ENCODE peak calls at places on chromosomes 13 and 19, in ten cellular contexts. I, L, J, P, W, S, G, O, B and C are unnamed samples.

GRCh38 chr19:16779539-16780163 is 49.5 kb upstream of the SIN3B start:
- DNase-seq in I (no peak), L (no peak), J (no peak), P (no peak), W (no peak), S (peak), G (no peak), O (no peak), B (peak), C (no peak)

GRCh38 chr19:38441660-38442348 is 8.3 kb downstream of the RYR1 start:
- DNase-seq in I (peak), L (peak), J (no peak), P (no peak), W (peak), S (peak), G (no peak), O (no peak), B (no peak), C (no peak)

GRCh38 chr19:14528419-14529253 is 758 bp upstream of the TECR start:
- DNase-seq in I (no peak), L (no peak), J (no peak), P (no peak), W (no peak), S (peak), G (no peak), O (no peak), B (peak), C (no peak)

GRCh38 chr19:43883864-43884263 is 51.2 kb downstream of the ZNF45 start:
- DNase-seq in I (no peak), L (no peak), J (no peak), P (no peak), W (no peak), S (no peak), G (no peak), O (no peak), B (no peak), C (no peak)

GRCh38 chr19:51012661-51013190 is 6.8 kb downstream of the KLK10 start:
- DNase-seq in I (no peak), L (no peak), J (no peak), P (no peak), W (no peak), S (no peak), G (no peak), O (no peak), B (no peak), C (no peak)

GRCh38 chr19:58568731-58569130 is 4.4 kb downstream of the MZF1 start:
- DNase-seq in I (no peak), L (no peak), J (no peak), P (no peak), W (no peak), S (no peak), G (no peak), O (no peak), B (no peak), C (no peak)

GRCh38 chr19:11699931-11700794 is 38.6 kb downstream of the ZNF823 start:
- DNase-seq in I (no peak), L (no peak), J (no peak), P (no peak), W (peak), S (peak), G (no peak), O (peak), B (peak), C (no peak)

GRCh38 chr19:13882841-13883240 is 5.9 kb downstream of the NANOS3 start:
- DNase-seq in I (no peak), L (no peak), J (no peak), P (no peak), W (no peak), S (no peak), G (no peak), O (no peak), B (no peak), C (no peak)

GRCh38 chr13:20174656-20175405 is 14.0 kb upstream of the GJA3 start:
- DNase-seq in I (peak), L (no peak), J (peak), P (peak), W (no peak), S (peak), G (peak), O (peak), B (peak), C (no peak)

GRCh38 chr19:46355234-46355990 is 8.5 kb downstream of the PPP5C start:
- DNase-seq in I (peak), L (no peak), J (no peak), P (no peak), W (peak), S (no peak), G (no peak), O (no peak), B (no peak), C (no peak)

DNA sequence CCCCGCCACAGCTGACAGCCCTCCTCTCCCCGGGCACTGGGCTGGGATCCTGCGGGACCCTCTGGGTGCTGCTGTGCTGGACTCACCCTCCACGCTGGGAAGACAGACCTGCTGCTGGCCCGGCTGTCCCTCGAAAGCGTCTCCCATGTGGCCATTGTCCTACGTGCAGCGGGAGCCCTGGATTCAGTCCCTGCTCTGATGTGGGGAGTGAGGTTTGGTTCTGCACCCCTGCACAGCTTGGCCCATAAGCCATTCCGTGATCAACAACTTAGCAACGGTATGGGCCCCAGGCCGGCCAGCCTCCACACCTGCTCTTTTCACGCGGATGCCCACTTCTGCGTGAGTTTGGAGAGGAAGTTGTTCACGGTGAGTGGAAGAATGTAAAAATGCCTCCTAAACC is 195.2 kb downstream of the TEX29 start:
- DNase-seq in I (no peak), L (no peak), J (no peak), P (no peak), W (no peak), S (no peak), G (no peak), O (no peak), B (no peak), C (no peak)
- TF ChIP-seq CTCF in I (no peak), L (no peak), J (no peak), P (no peak), W (no peak), S (no peak), G (no peak), O (no peak), B (no peak), C (no peak)

GRCh38 chr19:2291185-2291751 is 9.3 kb upstream of the PEAK3 start:
- DNase-seq in I (no peak), L (peak), J (no peak), P (no peak), W (peak), S (no peak), G (no peak), O (no peak), B (no peak), C (no peak)
- TF ChIP-seq CTCF in I (no peak), L (no peak), J (no peak), P (no peak), W (no peak), S (no peak), G (no peak), O (no peak), B (no peak), C (no peak)

GRCh38 chr13:33069365-33069764 is 53.1 kb downstream of the KL start:
- DNase-seq in I (no peak), L (no peak), J (no peak), P (no peak), W (no peak), S (no peak), G (no peak), O (no peak), B (peak), C (no peak)
- TF ChIP-seq CTCF in I (no peak), L (no peak), J (no peak), P (no peak), W (no peak), S (peak), G (no peak), O (no peak), B (peak), C (no peak)

DNA sequence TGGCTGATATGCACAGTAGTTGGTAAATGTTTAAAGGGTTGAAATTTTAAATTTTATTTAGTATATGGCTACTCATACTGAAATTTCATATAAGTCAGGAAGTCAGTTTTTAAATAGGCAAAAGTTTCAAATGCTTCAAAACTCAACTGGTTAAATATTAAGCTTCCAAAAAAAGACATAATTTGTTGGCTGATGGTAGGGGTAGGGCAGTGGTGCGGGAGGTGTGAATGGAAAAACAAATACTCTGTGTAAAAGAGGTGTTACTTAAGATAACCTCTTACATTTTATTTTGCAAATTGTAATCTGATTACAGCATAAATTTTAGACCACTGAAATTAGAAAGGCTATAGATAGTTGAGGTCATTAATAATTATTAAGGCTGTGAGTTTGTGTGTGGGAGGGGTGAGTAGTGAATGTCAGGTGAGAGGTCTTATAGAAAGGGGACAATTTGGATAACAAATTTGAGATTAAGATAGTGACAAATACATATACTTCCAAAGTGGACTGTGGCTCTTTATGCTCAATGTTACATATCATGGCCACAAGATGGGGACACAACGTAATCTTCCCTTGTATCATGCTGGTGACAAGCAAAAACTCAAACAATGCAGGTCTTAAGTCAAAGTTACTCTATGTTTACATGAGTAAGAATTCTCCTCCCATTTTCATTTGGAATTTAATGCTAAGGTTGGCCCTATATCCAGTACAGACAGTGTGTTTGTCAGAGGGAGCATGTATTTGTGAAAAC is 36.6 kb upstream of the OXGR1 start:
- DNase-seq in I (peak), L (no peak), J (no peak), P (no peak), W (peak), S (peak), G (peak), O (peak), B (peak), C (no peak)
- TF ChIP-seq CTCF in I (no peak), L (peak), J (no peak), P (no peak), W (peak), S (peak), G (peak), O (peak), B (peak), C (peak)

DNA sequence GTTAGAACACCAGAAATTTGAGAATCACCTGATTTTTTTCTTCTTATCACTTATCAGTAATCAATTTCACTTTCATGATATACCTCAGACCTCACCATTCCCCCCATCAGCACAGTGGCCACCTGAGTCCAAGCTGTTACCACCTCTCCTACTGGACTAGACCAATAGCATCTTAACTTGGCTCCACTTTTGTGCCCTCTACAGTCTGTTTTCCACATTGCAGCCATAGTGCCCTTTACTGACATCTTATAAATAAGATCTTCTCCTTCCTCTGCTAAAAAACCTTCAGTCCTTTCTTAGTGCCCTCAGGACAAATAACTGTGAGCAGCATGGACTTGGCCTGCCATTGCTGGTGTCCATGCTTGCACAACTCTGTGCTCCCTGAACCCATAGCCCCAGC is 380.7 kb downstream of the LMO7 start:
- DNase-seq in I (peak), L (peak), J (no peak), P (no peak), W (peak), S (peak), G (no peak), O (no peak), B (peak), C (no peak)
- TF ChIP-seq CTCF in I (peak), L (peak), J (no peak), P (no peak), W (no peak), S (peak), G (peak), O (peak), B (peak), C (peak)

GRCh38 chr13:111027481-111028439 is 87.3 kb upstream of the ARHGEF7 start:
- DNase-seq in I (no peak), L (no peak), J (no peak), P (no peak), W (no peak), S (no peak), G (peak), O (no peak), B (peak), C (no peak)
- TF ChIP-seq CTCF in I (no peak), L (no peak), J (no peak), P (no peak), W (no peak), S (no peak), G (peak), O (no peak), B (peak), C (no peak)

DNA sequence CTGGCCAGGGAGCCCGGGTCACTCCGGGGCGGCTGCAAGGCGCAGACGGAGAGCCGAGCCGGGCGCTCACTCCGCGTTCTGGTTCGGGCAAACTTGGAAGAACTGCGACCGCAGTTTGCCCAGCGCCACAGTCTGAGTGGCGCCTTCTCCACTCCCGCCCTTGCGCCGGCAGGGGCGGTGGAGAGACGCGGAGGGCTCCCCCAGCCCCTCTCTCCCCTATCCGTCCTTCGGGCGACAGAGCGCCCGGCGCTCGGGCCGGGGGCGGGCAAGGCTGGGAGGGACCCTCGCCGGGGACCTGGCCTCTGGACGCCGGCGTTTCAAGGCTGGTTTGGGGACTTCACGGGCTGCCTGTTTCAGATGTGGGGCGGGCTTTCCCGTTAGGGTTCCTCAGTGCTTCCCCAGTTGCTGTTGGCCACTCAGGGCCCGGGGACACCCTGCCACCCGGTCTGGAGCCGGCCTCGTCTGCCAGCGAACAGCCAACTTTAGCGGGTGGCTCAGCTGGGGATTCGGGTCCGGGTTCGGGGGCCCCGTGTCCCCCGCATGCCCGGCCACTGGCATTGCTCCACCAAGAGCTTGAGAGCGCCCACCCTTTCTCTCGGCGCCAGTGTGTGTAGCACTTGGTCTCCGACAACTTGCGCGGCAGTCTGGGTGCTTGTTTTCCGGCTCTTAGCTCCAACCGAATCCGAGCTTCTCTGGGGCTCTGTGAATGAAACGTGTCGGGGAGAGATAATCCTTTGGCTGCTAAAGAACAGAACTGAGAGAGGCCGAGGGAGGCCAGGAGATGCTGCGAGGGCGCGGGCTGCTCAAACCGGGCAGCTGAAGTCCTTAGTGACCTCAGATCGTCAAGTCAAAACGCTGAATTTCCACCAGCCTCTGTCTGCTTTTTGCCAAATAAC is 1.5 kb downstream of the GPC6 start:
- DNase-seq in I (no peak), L (peak), J (peak), P (no peak), W (no peak), S (peak), G (peak), O (no peak), B (peak), C (peak)
- TF ChIP-seq CTCF in I (no peak), L (peak), J (no peak), P (no peak), W (no peak), S (peak), G (peak), O (no peak), B (peak), C (peak)

GRCh38 chr19:5932146-5932545 is 18.1 kb downstream of the CAPS start:
- DNase-seq in I (no peak), L (no peak), J (no peak), P (no peak), W (no peak), S (no peak), G (no peak), O (no peak), B (no peak), C (peak)
- TF ChIP-seq CTCF in I (no peak), L (no peak), J (no peak), P (no peak), W (no peak), S (no peak), G (no peak), O (no peak), B (no peak), C (no peak)

GRCh38 chr19:633068-633785 is at the start of gene POLRMT:
- DNase-seq in I (peak), L (peak), J (peak), P (peak), W (peak), S (peak), G (peak), O (peak), B (peak), C (peak)
- TF ChIP-seq CTCF in I (no peak), L (no peak), J (no peak), P (no peak), W (no peak), S (no peak), G (no peak), O (no peak), B (no peak), C (no peak)